ENCODE peak calls at places on chromosomes 16 and 17, in six cellular contexts. C, T, R, W, Z and P are unnamed samples.

GRCh38 chr17:11953924-11954323 is 43.4 kb downstream of the ZNF18 start:
- DNase-seq in R (no peak), Z (no peak), C (no peak), W (no peak), T (no peak), P (no peak)

GRCh38 chr16:53518550-53519416 is 15.8 kb upstream of the AKTIP start:
- DNase-seq in Z (no peak), W (peak; percentile 36), R (peak; percentile 50), T (peak; percentile 54), C (no peak), P (no peak)

GRCh38 chr17:28372203-28372944 is 880 bp downstream of the SARM1 start:
- DNase-seq in W (no peak), Z (no peak), R (no peak), T (no peak), C (peak; percentile 21), P (no peak)

GRCh38 chr17:19520641-19521040 is 13.0 kb upstream of the SLC47A1 start:
- DNase-seq in R (no peak), C (no peak), Z (no peak), T (no peak), W (no peak), P (no peak)

GRCh38 chr16:83458612-83459011 is 349.2 kb upstream of the HSBP1 start:
- DNase-seq in W (no peak), C (no peak), R (no peak), Z (peak; percentile 41), T (no peak), P (no peak)

GRCh38 chr17:49315551-49315951 is 46.5 kb downstream of the ZNF652 start:
- DNase-seq in Z (peak; percentile 69), W (peak; percentile 87), T (peak; percentile 66), R (peak; percentile 58), C (peak; percentile 81), P (peak; percentile 69)

GRCh38 chr17:20189322-20189721 is 180.2 kb downstream of the SPECC1 start:
- DNase-seq in T (no peak), W (no peak), Z (no peak), R (no peak), C (no peak), P (no peak)

GRCh38 chr17:47707884-47708283 is 13.9 kb downstream of the TBKBP1 start:
- DNase-seq in T (no peak), C (no peak), R (no peak), Z (no peak), W (no peak), P (no peak)

GRCh38 chr17:49290690-49291326 is 60.2 kb upstream of the PHOSPHO1 start:
- DNase-seq in T (no peak), W (no peak), Z (peak; percentile 4), R (no peak), C (peak; percentile 49), P (no peak)

GRCh38 chr17:3710951-3711383 is 12.7 kb upstream of the HASPIN start:
- DNase-seq in R (peak; percentile 43), Z (no peak), C (no peak), T (peak; percentile 40), W (peak; percentile 40), P (no peak)

GRCh38 chr16:79307214-79307613 is 293.3 kb downstream of the MAF start:
- DNase-seq in Z (no peak), W (peak; percentile 72), T (no peak), R (no peak), C (no peak), P (peak; percentile 34)

GRCh38 chr16:81204794-81205680 is 33.5 kb upstream of the BCO1 start:
- DNase-seq in Z (peak; percentile 9), W (peak; percentile 9), C (peak; percentile 56), T (no peak), R (no peak), P (no peak)